ENCODE peak calls at places on chromosomes 1 and 21, in seven cellular contexts. L is activated CD8-positive, alpha-beta memory T cell treated with anti-CD3 and anti-CD28 coated beads for 4 hours; G is left lung; E is right lobe of liver; B is C1 segment of cervical spinal cord; V is CD4-positive, alpha-beta T cell; R is NCI-H510A. W is an unnamed sample.

GRCh38 chr21:45818276-45818903 is 163.2 kb upstream of the COL6A1 start:
- DNase-seq in E (no peak), R (no peak), V (no peak), L (no peak), B (no peak), G (no peak), W (no peak)

GRCh38 chr1:206566976-206567375 is 45.3 kb downstream of the EIF2D start:
- DNase-seq in E (no peak), R (no peak), V (no peak), L (no peak), B (no peak), G (no peak), W (no peak)

GRCh38 chr1:216824511-216824910 is 101.3 kb upstream of the ESRRG start:
- DNase-seq in E (no peak), G (no peak), V (no peak), R (no peak), B (no peak), L (no peak), W (no peak)

GRCh38 chr1:228021526-228022030 is 14.8 kb downstream of the WNT3A start:
- DNase-seq in B (no peak), V (no peak), L (no peak), G (peak), E (peak), R (no peak), W (no peak)

GRCh38 chr1:7617826-7618225 is 153.3 kb upstream of the VAMP3 start:
- DNase-seq in G (no peak), B (no peak), E (no peak), V (no peak), R (no peak), L (no peak), W (no peak)

GRCh38 chr1:232377494-232377770 is 252.5 kb downstream of the SIPA1L2 start:
- DNase-seq in B (no peak), G (no peak), E (no peak), V (no peak), R (no peak), L (no peak), W (no peak)

GRCh38 chr1:203453016-203453415 is 22.6 kb upstream of the PRELP start:
- DNase-seq in V (no peak), L (no peak), G (no peak), B (no peak), E (no peak), R (no peak), W (no peak)

GRCh38 chr1:198212675-198213074 is 55.9 kb downstream of the NEK7 start:
- DNase-seq in E (no peak), B (no peak), G (no peak), V (no peak), L (no peak), R (no peak), W (peak)

GRCh38 chr21:41100826-41101550 is 67.0 kb upstream of the BACE2 start:
- DNase-seq in V (no peak), G (no peak), R (no peak), L (no peak), E (no peak), B (no peak), W (no peak)

GRCh38 chr1:186813420-186813819 is 15.3 kb upstream of the PLA2G4A start:
- DNase-seq in B (no peak), R (no peak), V (no peak), L (no peak), E (no peak), G (no peak), W (no peak)

GRCh38 chr1:197314672-197315071 is 46.6 kb downstream of the CRB1 start:
- DNase-seq in R (no peak), V (no peak), G (no peak), L (no peak), B (no peak), E (no peak), W (no peak)

GRCh38 chr1:62082456-62083363 is 111.9 kb upstream of the L1TD1 start:
- DNase-seq in V (no peak), E (no peak), G (no peak), R (no peak), B (no peak), L (no peak), W (peak)

GRCh38 chr21:35428489-35428888 is 379.4 kb upstream of the RUNX1 start:
- DNase-seq in V (peak), G (peak), E (no peak), R (no peak), L (no peak), B (no peak), W (no peak)

GRCh38 chr1:47893412-47893811 is 103.8 kb downstream of the TRABD2B start:
- DNase-seq in V (no peak), L (no peak), G (no peak), R (peak), B (no peak), E (no peak), W (no peak)

GRCh38 chr21:38831526-38832467 is 26.1 kb downstream of the ETS2 start:
- DNase-seq in V (peak), R (no peak), B (no peak), G (peak), L (no peak), E (no peak), W (peak)

GRCh38 chr1:179042087-179042486 is 16.4 kb downstream of the FAM20B start:
- DNase-seq in E (no peak), L (no peak), G (no peak), B (no peak), V (no peak), R (no peak), W (no peak)

GRCh38 chr1:243508303-243508713 is 252.5 kb downstream of the SDCCAG8 start:
- DNase-seq in R (no peak), G (no peak), B (no peak), L (peak), V (no peak), E (no peak), W (no peak)

GRCh38 chr1:147545133-147545532 is 3.8 kb downstream of the BCL9 start:
- DNase-seq in V (peak), R (peak), E (no peak), L (peak), G (peak), B (no peak), W (no peak)

GRCh38 chr1:84141177-84142003 is 2.7 kb upstream of the PRKACB start:
- DNase-seq in V (no peak), R (no peak), E (no peak), L (no peak), B (no peak), G (no peak), W (no peak)

GRCh38 chr1:222933273-222933672 is 118.4 kb downstream of the DISP1 start:
- DNase-seq in R (no peak), G (no peak), V (no peak), B (no peak), L (no peak), E (no peak), W (no peak)

GRCh38 chr1:11787251-11787803 is 18.4 kb downstream of the MTHFR start:
- DNase-seq in V (no peak), G (peak), B (no peak), L (no peak), E (no peak), R (no peak), W (no peak)

GRCh38 chr21:41715649-41716321 is 51.1 kb downstream of the RIPK4 start:
- DNase-seq in V (no peak), L (no peak), E (peak), G (no peak), B (no peak), R (no peak), W (no peak)

GRCh38 chr1:58785424-58786058 is 1.7 kb upstream of the JUN start:
- DNase-seq in R (peak), B (no peak), L (no peak), G (peak), E (peak), V (peak), W (no peak)

GRCh38 chr1:31215083-31215570 is 24.6 kb downstream of the NKAIN1 start:
- DNase-seq in E (no peak), V (no peak), G (no peak), L (no peak), R (no peak), B (no peak), W (no peak)

W was measured in HS-27A.